ENCODE peak calls at places on chromosomes 1 and 21, in five cellular contexts. B, K, M, J and O are unnamed samples.
A peak's percentile ranks its signal among the peaks of the same experiment; 100 is the strongest.

GRCh38 chr1:93735722-93736121 is 54.1 kb upstream of the BCAR3 start:
- DNase-seq in B (peak; percentile 68), K (no peak), M (no peak), J (no peak), O (no peak)

GRCh38 chr1:187261637-187262036 is 432.9 kb downstream of the PLA2G4A start:
- DNase-seq in B (peak; percentile 5), K (no peak), M (no peak), J (peak; percentile 90), O (no peak)

GRCh38 chr1:212749924-212750535 is 41.5 kb downstream of the NSL1 start:
- DNase-seq in B (peak; percentile 82), K (no peak), M (no peak), J (peak; percentile 55), O (peak; percentile 21)

GRCh38 chr21:16241500-16241963 is 511.8 kb downstream of the USP25 start:
- DNase-seq in B (no peak), K (no peak), M (no peak), J (no peak), O (no peak)

GRCh38 chr1:26036756-26037281 is 9.1 kb downstream of the SLC30A2 start:
- DNase-seq in B (no peak), K (no peak), M (no peak), J (no peak), O (no peak)

GRCh38 chr1:145891143-145891542 is 5.5 kb upstream of the ANKRD35 start:
- DNase-seq in B (no peak), K (no peak), M (no peak), J (no peak), O (no peak)

GRCh38 chr1:206907304-206907991 is 10.2 kb downstream of the IL24 start:
- DNase-seq in B (no peak), K (no peak), M (no peak), J (no peak), O (no peak)

GRCh38 chr1:25684216-25684965 is 67.8 kb downstream of the MAN1C1 start:
- DNase-seq in B (no peak), K (no peak), M (no peak), J (no peak), O (no peak)

GRCh38 chr21:45535341-45536081 is 6.7 kb downstream of the SLC19A1 start:
- DNase-seq in B (no peak), K (no peak), M (peak; percentile 66), J (no peak), O (no peak)

GRCh38 chr1:5658340-5659316 is 333.6 kb downstream of the NPHP4 start:
- DNase-seq in B (no peak), K (no peak), M (no peak), J (no peak), O (no peak)